ENCODE peak calls at places on chromosomes 7 and 10, in seven cellular contexts. K is CD8-positive, alpha-beta T cell; Y is upper lobe of left lung; H is colonic mucosa; B is Panc1; F is MM.1S; L is heart right ventricle. R is an unnamed sample.
A peak's percentile ranks its signal among the peaks of the same experiment; 100 is the strongest.

GRCh38 chr7:137975223-137975622 is 26.7 kb downstream of the CREB3L2 start:
- DNase-seq in K (no peak), Y (no peak), H (no peak), B (no peak), F (no peak), L (peak; percentile 58), R (peak; percentile 39)

GRCh38 chr7:12397671-12398070 is 6.0 kb downstream of the VWDE start:
- DNase-seq in K (no peak), Y (no peak), H (no peak), B (no peak), F (no peak), L (no peak), R (no peak)

GRCh38 chr7:29641651-29642050 is 78.0 kb downstream of the PRR15 start:
- DNase-seq in K (no peak), Y (no peak), H (no peak), B (no peak), F (no peak), L (no peak), R (no peak)

GRCh38 chr10:4188406-4188805 is 403.4 kb upstream of the KLF6 start:
- DNase-seq in K (no peak), Y (peak; percentile 67), H (no peak), B (no peak), F (no peak), L (no peak), R (no peak)

GRCh38 chr7:142871260-142872105 is 14.1 kb downstream of the TRPV6 start:
- DNase-seq in K (peak; percentile 35), Y (no peak), H (no peak), B (no peak), F (no peak), L (no peak), R (no peak)

GRCh38 chr7:46979439-46979838 is 602.5 kb downstream of the TNS3 start:
- DNase-seq in K (no peak), Y (no peak), H (no peak), B (no peak), F (no peak), L (no peak), R (no peak)

GRCh38 chr7:47358944-47359588 is 222.8 kb downstream of the TNS3 start:
- DNase-seq in K (no peak), Y (no peak), H (no peak), B (no peak), F (no peak), L (no peak), R (no peak)

GRCh38 chr7:30983042-30983913 is 19.5 kb downstream of the GHRHR start:
- DNase-seq in K (peak; percentile 81), Y (peak; percentile 80), H (peak; percentile 79), B (peak; percentile 67), F (peak; percentile 77), L (peak; percentile 82), R (peak; percentile 42)

GRCh38 chr10:97669561-97669960 is 17.5 kb downstream of the AVPI1 start:
- DNase-seq in K (no peak), Y (no peak), H (no peak), B (no peak), F (no peak), L (no peak), R (no peak)

GRCh38 chr10:83153714-83154113 is 985.6 kb upstream of the GHITM start:
- DNase-seq in K (no peak), Y (peak; percentile 24), H (no peak), B (no peak), F (no peak), L (no peak), R (no peak)

GRCh38 chr10:43238462-43238861 is 28.4 kb downstream of the RASGEF1A start:
- DNase-seq in K (peak; percentile 40), Y (no peak), H (no peak), B (no peak), F (no peak), L (no peak), R (no peak)

GRCh38 chr7:142753366-142753765 is 4.1 kb downstream of the PRSS1 start:
- DNase-seq in K (no peak), Y (no peak), H (no peak), B (no peak), F (no peak), L (no peak), R (no peak)

GRCh38 chr10:70465832-70466231 is 12.7 kb upstream of the PALD1 start:
- DNase-seq in K (no peak), Y (no peak), H (no peak), B (no peak), F (no peak), L (no peak), R (no peak)

GRCh38 chr10:132184816-132185593 is 1.7 kb upstream of the DPYSL4 start:
- DNase-seq in K (no peak), Y (peak; percentile 29), H (no peak), B (no peak), F (no peak), L (no peak), R (no peak)

GRCh38 chr10:132187421-132188138 is 832 bp downstream of the DPYSL4 start:
- DNase-seq in K (no peak), Y (peak; percentile 87), H (no peak), B (no peak), F (no peak), L (no peak), R (no peak)

GRCh38 chr10:132185601-132186487 is 904 bp upstream of the DPYSL4 start:
- DNase-seq in K (peak; percentile 60), Y (peak; percentile 88), H (peak; percentile 41), B (no peak), F (no peak), L (no peak), R (no peak)

GRCh38 chr10:132188331-132188730 is 1.6 kb downstream of the DPYSL4 start:
- DNase-seq in K (no peak), Y (peak; percentile 36), H (no peak), B (no peak), F (no peak), L (no peak), R (no peak)

GRCh38 chr10:132186488-132187413 is at the start of gene DPYSL4:
- DNase-seq in K (no peak), Y (peak; percentile 87), H (no peak), B (no peak), F (no peak), L (no peak), R (no peak)
- H3K27me3 ChIP-seq in K (peaks cover 10% of the 10 kb centered on the region), Y (no peaks in the 10 kb centered on the region), H (peaks cover 33% of the 10 kb centered on the region), B (peaks cover 14% of the 10 kb centered on the region), F (peaks cover 22% of the 10 kb centered on the region), L (peaks cover 30% of the 10 kb centered on the region), R (no peaks in the 10 kb centered on the region)

GRCh38 chr10:119445311-119445934 is 97.1 kb downstream of the RGS10 start:
- DNase-seq in K (peak; percentile 93), Y (no peak), H (peak; percentile 88), B (peak; percentile 64), F (peak; percentile 68), L (peak; percentile 88), R (peak; percentile 56)

GRCh38 chr10:119444866-119445265 is 97.7 kb downstream of the RGS10 start:
- DNase-seq in K (no peak), Y (peak; percentile 55), H (no peak), B (no peak), F (no peak), L (no peak), R (no peak)

GRCh38 chr10:119447421-119447820 is 95.1 kb downstream of the RGS10 start:
- DNase-seq in K (no peak), Y (peak; percentile 43), H (no peak), B (no peak), F (no peak), L (no peak), R (no peak)

GRCh38 chr10:119446441-119447277 is 95.9 kb downstream of the RGS10 start:
- DNase-seq in K (no peak), Y (peak; percentile 53), H (no peak), B (no peak), F (no peak), L (no peak), R (no peak)

DNA sequence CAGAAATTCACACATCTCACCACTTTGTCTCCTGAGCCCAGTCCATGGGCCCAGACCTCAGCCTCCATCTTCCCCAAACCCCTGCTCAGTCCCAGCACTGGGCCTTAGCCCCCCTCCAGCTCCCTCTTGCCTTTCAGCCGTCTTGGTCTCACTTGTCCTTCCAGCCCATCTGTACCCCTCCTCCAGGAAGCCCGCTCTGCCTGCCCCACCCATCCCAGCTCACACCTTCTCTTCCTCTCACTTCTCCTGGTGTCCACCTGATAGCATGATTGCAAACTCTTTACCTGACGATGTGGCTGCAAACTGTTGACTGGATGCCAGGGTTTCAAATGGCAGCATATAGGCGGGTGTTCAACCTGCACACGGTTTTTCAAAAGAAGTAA is 96.6 kb downstream of the RGS10 start:
- DNase-seq in K (no peak), Y (no peak), H (no peak), B (no peak), F (no peak), L (no peak), R (no peak)
- H3K27me3 ChIP-seq in K (no peaks in the 10 kb centered on the region), Y (no peaks in the 10 kb centered on the region), H (no peaks in the 10 kb centered on the region), B (no peaks in the 10 kb centered on the region), F (no peaks in the 10 kb centered on the region), L (no peaks in the 10 kb centered on the region), R (no peaks in the 10 kb centered on the region)

DNA sequence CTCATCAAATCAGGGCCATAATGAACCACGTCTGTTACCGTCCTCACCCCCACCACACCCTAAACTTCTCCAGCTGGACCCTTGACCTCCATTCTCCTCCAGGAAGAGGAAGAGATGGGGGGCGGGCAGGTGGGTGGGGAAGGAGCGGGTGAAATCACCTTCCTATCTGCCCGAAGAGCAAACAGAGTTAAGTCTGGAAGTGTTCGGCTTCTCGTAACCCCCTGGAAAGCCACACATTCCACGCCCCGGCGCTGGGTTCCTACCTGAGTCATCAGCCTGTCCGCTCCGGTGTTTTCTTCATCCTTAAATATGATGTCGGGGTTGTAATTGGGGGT is 736 bp downstream of the SHH start:
- DNase-seq in K (no peak), Y (no peak), H (peak; percentile 79), B (no peak), F (no peak), L (no peak), R (no peak)
- H3K27me3 ChIP-seq in K (peaks cover 21% of the 10 kb centered on the region), Y (no peaks in the 10 kb centered on the region), H (peaks cover 52% of the 10 kb centered on the region), B (peaks cover 2% of the 10 kb centered on the region), F (peaks cover 86% of the 10 kb centered on the region), L (peaks cover 100% of the 10 kb centered on the region), R (peaks cover 7% of the 10 kb centered on the region)

GRCh38 chr7:155813125-155813524 is 862 bp upstream of the SHH start:
- DNase-seq in K (no peak), Y (no peak), H (no peak), B (no peak), F (peak; percentile 1), L (no peak), R (no peak)
- H3K27me3 ChIP-seq in K (peaks cover 11% of the 10 kb centered on the region), Y (no peaks in the 10 kb centered on the region), H (peaks cover 49% of the 10 kb centered on the region), B (peaks cover 2% of the 10 kb centered on the region), F (peaks cover 80% of the 10 kb centered on the region), L (peaks cover 95% of the 10 kb centered on the region), R (peaks cover 4% of the 10 kb centered on the region)

DNA sequence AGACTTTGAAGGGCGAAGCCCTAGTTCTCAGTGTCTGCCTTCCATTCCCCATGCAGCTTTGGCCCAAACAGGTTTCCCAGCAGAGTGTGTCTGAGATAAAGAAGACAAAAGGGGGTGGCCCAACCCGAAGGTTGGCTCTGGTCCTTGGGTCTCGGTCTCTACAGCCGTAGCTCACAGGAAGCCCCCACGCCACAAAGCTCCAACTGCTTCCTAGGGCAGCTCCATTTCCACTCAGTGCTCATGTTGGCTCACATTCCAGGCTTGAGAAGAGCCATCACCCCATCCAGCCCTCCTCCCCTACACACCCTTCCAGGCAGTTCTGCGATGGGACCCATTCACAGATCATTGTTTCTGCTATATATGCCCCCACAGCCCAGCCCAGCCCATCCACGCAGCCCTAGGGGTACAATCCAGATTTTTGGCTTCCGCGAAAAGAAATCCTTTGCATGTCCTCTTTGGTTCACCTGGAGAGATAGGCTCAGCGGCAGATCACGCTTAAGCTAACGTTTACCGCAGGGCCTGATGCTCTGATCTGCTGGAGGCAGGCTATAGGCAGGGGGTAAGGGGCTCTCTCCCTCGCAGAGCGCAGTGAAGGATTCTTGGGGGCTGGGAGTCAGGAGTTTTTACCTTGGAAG is 6.2 kb upstream of the HOXA11 start:
- DNase-seq in K (peak; percentile 47), Y (no peak), H (peak; percentile 47), B (no peak), F (no peak), L (no peak), R (no peak)
- H3K27me3 ChIP-seq in K (peaks cover 90% of the 10 kb centered on the region), Y (peaks cover 3% of the 10 kb centered on the region), H (no peaks in the 10 kb centered on the region), B (no peaks in the 10 kb centered on the region), F (peaks cover 95% of the 10 kb centered on the region), L (peaks cover 100% of the 10 kb centered on the region), R (peaks cover 13% of the 10 kb centered on the region)